ENCODE peak calls at places on chromosome 2, in five cellular contexts. U is hepatocyte, Y is lower lobe of right lung, Z is PC-9, P is cardiac muscle cell. R is an unnamed sample. For H3K27me3, the result is how much of the 10 kb centered on the place peaks cover.

GRCh38 chr2:30548386-30548785 is 101.3 kb downstream of the LCLAT1 start:
- DNase-seq in U (no peak), Y (no peak), Z (no peak), P (no peak), R (no peak)

GRCh38 chr2:37600735-37601134 is 70.7 kb downstream of the CDC42EP3 start:
- DNase-seq in Y (no peak), Z (no peak), P (no peak), U (no peak), R (no peak)

GRCh38 chr2:239544846-239545465 is 144.1 kb upstream of the HDAC4 start:
- DNase-seq in Z (no peak), Y (no peak), U (no peak), P (no peak), R (no peak)

GRCh38 chr2:237431372-237431771 is 17.4 kb upstream of the COL6A3 start:
- DNase-seq in Y (no peak), P (peak), Z (no peak), U (no peak), R (no peak)

GRCh38 chr2:236403125-236403524 is 138.9 kb upstream of the ASB18 start:
- DNase-seq in U (no peak), P (no peak), Y (no peak), Z (no peak), R (no peak)

GRCh38 chr2:186558512-186559276 is 31.2 kb upstream of the ITGAV start:
- DNase-seq in Y (no peak), Z (no peak), U (no peak), P (peak), R (no peak)

GRCh38 chr2:159960413-159960812 is 102.0 kb downstream of the PLA2R1 start:
- DNase-seq in P (peak), Y (no peak), Z (no peak), U (peak), R (peak)

GRCh38 chr2:65437392-65438135 is 5.2 kb upstream of the SPRED2 start:
- DNase-seq in Y (no peak), U (no peak), P (no peak), Z (no peak), R (no peak)

GRCh38 chr2:69235863-69236262 is 151.2 kb downstream of the GFPT1 start:
- DNase-seq in Z (no peak), P (no peak), Y (no peak), U (no peak), R (no peak)

GRCh38 chr2:164242409-164242808 is 378.9 kb downstream of the GRB14 start:
- DNase-seq in Z (no peak), U (no peak), Y (no peak), P (no peak), R (no peak)

GRCh38 chr2:166539340-166540162 is 45.5 kb upstream of the SCN7A start:
- DNase-seq in Z (peak), Y (no peak), U (peak), P (peak), R (peak)

GRCh38 chr2:36290306-36290705 is 65.3 kb upstream of the CRIM1 start:
- DNase-seq in Z (no peak), Y (no peak), U (no peak), P (no peak), R (no peak)

GRCh38 chr2:12286347-12286746 is 430.4 kb upstream of the TRIB2 start:
- DNase-seq in Y (no peak), U (no peak), Z (no peak), P (no peak), R (no peak)

GRCh38 chr2:96105152-96105915 is 11.0 kb downstream of the ADRA2B start:
- DNase-seq in Y (peak), Z (no peak), P (no peak), U (no peak), R (no peak)

GRCh38 chr2:235026649-235027557 is 75.1 kb downstream of the SH3BP4 start:
- DNase-seq in Y (peak), P (peak), Z (peak), U (no peak), R (no peak)

GRCh38 chr2:188404341-188405004 is 112.8 kb downstream of the GULP1 start:
- DNase-seq in P (peak), U (no peak), Z (no peak), Y (no peak), R (no peak)
- TF ChIP-seq CTCF in P (no peak), U (no peak), Z (no peak), Y (no peak), R (no peak)

DNA sequence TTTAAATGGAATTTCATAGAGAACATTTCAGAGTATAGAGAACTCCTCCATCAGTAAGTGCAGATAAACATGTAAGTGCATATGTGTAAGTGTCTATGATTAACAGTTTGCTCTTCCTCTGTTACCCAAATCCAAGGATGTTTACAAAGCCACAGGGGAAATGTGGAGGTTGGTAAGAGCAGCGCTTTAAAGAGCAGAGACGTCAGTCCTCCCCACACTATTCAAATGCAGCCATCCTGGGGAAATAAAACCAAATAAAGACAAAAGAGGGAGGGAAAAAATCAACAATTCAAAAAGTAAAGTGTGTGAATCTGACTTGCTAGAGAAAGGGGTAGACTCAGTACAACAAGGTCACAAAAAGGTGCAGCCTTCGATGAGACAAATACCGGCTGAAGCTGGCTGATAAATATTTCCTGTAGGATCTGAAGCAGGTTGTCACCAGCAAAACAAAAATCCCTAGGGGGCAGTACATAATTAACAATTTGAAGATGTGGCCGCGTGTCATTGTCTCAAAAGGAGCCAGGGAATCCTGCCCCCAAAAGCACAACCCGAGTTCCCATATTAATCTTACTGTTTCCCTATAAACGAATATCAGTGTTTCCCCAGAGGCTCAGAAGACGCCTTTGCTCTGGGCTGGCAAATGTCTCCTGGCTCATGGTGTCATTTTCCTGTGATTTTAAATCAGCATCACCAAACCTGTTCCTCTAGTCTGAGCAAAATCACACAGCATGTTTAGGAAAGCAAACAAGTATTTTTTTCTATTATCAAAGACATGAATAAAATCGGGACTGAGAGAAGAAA is 216.5 kb downstream of the CDCA7 start:
- DNase-seq in Z (peak), Y (no peak), P (peak), U (peak), R (no peak)
- H3K4me3 ChIP-seq in Z (peak), Y (no peak), P (no peak), U (no peak), R (no peak)

DNA sequence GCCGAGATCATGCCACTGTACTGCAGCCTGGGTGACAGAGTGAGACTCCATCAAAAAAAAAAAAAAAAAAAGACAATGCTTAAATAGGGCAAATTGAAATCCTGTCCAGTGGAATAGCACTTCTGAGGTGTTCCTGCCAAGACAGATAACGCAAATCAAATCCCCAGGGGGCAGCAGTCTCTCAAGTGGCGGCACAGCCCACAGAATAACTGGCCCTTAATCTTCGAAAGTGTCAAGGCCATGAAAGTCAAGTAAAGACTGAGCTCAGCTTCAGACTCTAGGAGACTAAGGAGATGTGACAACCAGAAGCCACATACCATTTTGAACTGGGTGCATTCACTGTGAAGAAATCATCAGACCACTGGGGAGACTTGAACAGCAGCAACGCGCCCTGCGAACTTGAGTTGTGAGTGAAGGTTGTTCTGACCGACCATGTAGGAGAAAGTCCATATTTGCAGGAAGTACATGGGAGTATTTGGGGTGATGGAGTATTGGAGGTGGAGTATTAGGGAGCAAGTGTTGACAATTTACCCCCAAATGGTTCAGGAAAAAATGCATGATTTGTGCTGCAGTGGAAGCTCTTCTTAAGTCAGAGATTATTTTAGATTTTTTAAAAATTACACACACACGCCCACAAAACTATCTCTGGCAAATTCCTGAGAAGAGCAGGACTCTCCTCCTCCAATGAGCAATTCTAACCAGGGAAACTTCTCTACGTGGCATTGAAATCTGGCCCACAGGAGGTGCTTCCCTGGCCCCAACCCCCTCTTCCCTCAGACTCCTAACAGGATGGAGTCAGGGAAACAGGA is 65.8 kb upstream of the ASAP2 start:
- DNase-seq in Z (no peak), Y (no peak), U (no peak), P (no peak), R (no peak)
- H3K27me3 ChIP-seq in Z (under half), Y (under half), U (under half), P (under half), R (under half)

GRCh38 chr2:19600982-19601381 is 242.6 kb upstream of the OSR1 start:
- DNase-seq in Z (no peak), P (no peak), U (no peak), Y (no peak), R (no peak)

DNA sequence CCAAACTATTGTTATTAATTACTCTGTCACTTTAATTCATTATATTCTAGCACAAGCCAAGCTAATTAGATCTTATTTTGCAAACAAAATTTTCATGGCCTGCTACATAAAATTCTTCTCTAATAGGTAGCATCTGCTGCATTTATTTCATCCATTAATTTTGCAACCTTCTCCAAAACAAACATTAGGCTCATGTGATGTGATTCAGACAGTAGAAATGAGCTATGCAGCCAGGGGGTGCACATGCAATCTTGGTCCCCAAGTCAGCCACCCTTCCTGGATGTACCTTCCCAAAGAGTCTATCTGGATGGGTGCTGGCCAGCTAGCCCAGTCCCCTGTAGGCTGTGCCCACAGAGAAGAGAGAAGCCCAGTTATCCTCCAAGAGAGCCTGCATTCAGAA is 242.1 kb upstream of the OSR1 start:
- DNase-seq in U (no peak), Z (no peak), P (no peak), Y (no peak), R (no peak)
- TF ChIP-seq CTCF in U (no peak), Z (no peak), P (no peak), Y (no peak), R (no peak)

GRCh38 chr2:136135462-136135861 is 17.5 kb upstream of the CXCR4 start:
- DNase-seq in Y (no peak), U (no peak), Z (no peak), P (no peak), R (no peak)
- H3K4me3 ChIP-seq in Y (no peak), U (no peak), Z (no peak), P (no peak), R (no peak)

DNA sequence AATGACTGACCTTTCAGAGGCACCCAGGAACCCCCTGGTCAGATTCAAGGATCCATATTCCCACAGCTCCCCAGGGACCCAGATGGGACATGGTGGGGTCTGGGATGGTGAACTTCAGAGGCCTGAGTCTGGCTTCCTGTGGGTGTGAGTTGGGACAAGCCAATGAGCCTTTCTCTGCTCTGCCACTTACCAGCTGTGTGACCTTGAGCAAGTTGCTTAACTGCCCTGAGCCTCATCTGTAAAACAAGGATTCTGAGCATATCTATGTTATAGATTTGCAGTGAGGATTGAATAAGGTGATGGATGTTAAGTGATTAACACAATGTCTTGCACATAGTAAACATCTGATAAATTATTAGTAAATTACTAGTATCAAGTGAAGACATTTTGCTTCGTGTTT is 6.4 kb downstream of the ABCG8 start:
- DNase-seq in P (no peak), Y (no peak), Z (no peak), U (no peak), R (no peak)
- H3K27me3 ChIP-seq in P (under half), Y (under half), Z (under half), U (under half), R (under half)

GRCh38 chr2:7034313-7034712 is 117.1 kb downstream of the RNF144A start:
- DNase-seq in P (peak), U (peak), Y (no peak), Z (no peak), R (no peak)
- TF ChIP-seq CTCF in P (peak), U (peak), Y (peak), Z (no peak), R (peak)

GRCh38 chr2:229270551-229271410 is at the start of gene PID1:
- DNase-seq in P (peak), Z (no peak), U (peak), Y (peak), R (no peak)
- H3K4me3 ChIP-seq in P (peak), Z (peak), U (peak), Y (peak), R (peak)